ENCODE peak calls at places on chromosome 20, in six cellular contexts. D is hepatocyte; I is activated CD8-positive, alpha-beta memory T cell treated with anti-CD3 and anti-CD28 coated beads, Interleukin-2, amount 50 U/mL, for 4 hours; Y is foreskin fibroblast; P is Caki2; Z is fibroblast of pulmonary artery. K is an unnamed sample.

GRCh38 chr20:37907677-37908397 is 4.9 kb downstream of the VSTM2L start:
- DNase-seq in D (no peak), I (no peak), Y (peak), P (no peak), Z (peak), K (peak)

GRCh38 chr20:4519530-4519929 is 202.2 kb upstream of the PRND start:
- DNase-seq in D (peak), I (no peak), Y (no peak), P (no peak), Z (no peak), K (peak)

GRCh38 chr20:57212890-57213276 is 53.6 kb downstream of the BMP7 start:
- DNase-seq in D (no peak), I (no peak), Y (no peak), P (no peak), Z (no peak), K (no peak)

GRCh38 chr20:47531468-47531867 is 29.8 kb downstream of the NCOA3 start:
- DNase-seq in D (no peak), I (no peak), Y (no peak), P (no peak), Z (no peak), K (no peak)

GRCh38 chr20:47502801-47503239 is 1.1 kb downstream of the NCOA3 start:
- DNase-seq in D (peak), I (no peak), Y (peak), P (peak), Z (peak), K (no peak)

GRCh38 chr20:18057106-18057993 is at the start of gene OVOL2:
- DNase-seq in D (peak), I (no peak), Y (peak), P (no peak), Z (peak), K (peak)

GRCh38 chr20:49534314-49534713 is 33.6 kb downstream of the PTGIS start:
- DNase-seq in D (peak), I (peak), Y (peak), P (peak), Z (peak), K (peak)

GRCh38 chr20:40249805-40250204 is 439.2 kb downstream of the MAFB start:
- DNase-seq in D (no peak), I (no peak), Y (no peak), P (no peak), Z (no peak), K (no peak)

GRCh38 chr20:19903168-19903676 is 113.9 kb upstream of the NAA20 start:
- DNase-seq in D (peak), I (no peak), Y (peak), P (no peak), Z (peak), K (no peak)

GRCh38 chr20:2593756-2594155 is 57.4 kb downstream of the TMC2 start:
- DNase-seq in D (no peak), I (no peak), Y (no peak), P (no peak), Z (no peak), K (no peak)

GRCh38 chr20:2234788-2235187 is 61.0 kb upstream of the TGM3 start:
- DNase-seq in D (no peak), I (no peak), Y (peak), P (no peak), Z (no peak), K (no peak)

K was measured in islet precursor cell.